ENCODE peak calls at places on chromosomes 3 and 15, in ten cellular contexts. P is A172; V is NCI-H1694 treated with DMSO at 0.1 percent for 48 hours; Y is pancreas; Q is NT2/D1; D is stimulated activated naive CD8-positive, alpha-beta T cell treated with anti-CD3 and anti-CD28 coated beads, Interleukin-15, amount 100 ng/mL, for 72 hours; L is activated T-cell treated with anti-CD3 and anti-CD28 coated beads for 1 hour; W is SK-N-SH; U is adipocyte; K is astrocyte of the spinal cord. J is an unnamed sample.

GRCh38 chr3:71010731-71011455 is 572.6 kb downstream of the FOXP1 start:
- DNase-seq in P (no peak), V (no peak), Y (no peak), Q (no peak), D (peak), L (peak), W (no peak), U (no peak), K (peak), J (no peak)

GRCh38 chr15:90807687-90808086 is 60.7 kb upstream of the FURIN start:
- DNase-seq in P (no peak), V (no peak), Y (no peak), Q (no peak), D (no peak), L (no peak), W (no peak), U (no peak), K (no peak), J (peak)

GRCh38 chr3:130242850-130243569 is 102.5 kb upstream of the COL6A5 start:
- DNase-seq in P (peak), V (no peak), Y (no peak), Q (no peak), D (no peak), L (no peak), W (no peak), U (peak), K (no peak), J (no peak)

GRCh38 chr3:157786618-157787017 is 283.4 kb upstream of the VEPH1 start:
- DNase-seq in P (peak), V (no peak), Y (no peak), Q (no peak), D (no peak), L (no peak), W (peak), U (peak), K (no peak), J (peak)

GRCh38 chr3:108518895-108519294 is 8.5 kb upstream of the MYH15 start:
- DNase-seq in P (no peak), V (no peak), Y (no peak), Q (no peak), D (no peak), L (no peak), W (no peak), U (no peak), K (peak), J (peak)

GRCh38 chr15:64314456-64314855 is 41.5 kb downstream of the CSNK1G1 start:
- DNase-seq in P (no peak), V (no peak), Y (no peak), Q (no peak), D (no peak), L (no peak), W (no peak), U (peak), K (no peak), J (no peak)

GRCh38 chr15:94522125-94522524 is 290.8 kb downstream of the MCTP2 start:
- DNase-seq in P (no peak), V (no peak), Y (no peak), Q (no peak), D (no peak), L (no peak), W (no peak), U (no peak), K (no peak), J (no peak)

GRCh38 chr3:146685050-146685814 is 80.1 kb upstream of the PLSCR5 start:
- DNase-seq in P (no peak), V (no peak), Y (no peak), Q (no peak), D (no peak), L (no peak), W (no peak), U (no peak), K (no peak), J (no peak)

GRCh38 chr3:61173685-61174084 is 77.6 kb downstream of the FHIT start:
- DNase-seq in P (peak), V (no peak), Y (no peak), Q (no peak), D (no peak), L (no peak), W (no peak), U (no peak), K (peak), J (no peak)

GRCh38 chr15:99744142-99744541 is 10.9 kb upstream of the LYSMD4 start:
- DNase-seq in P (no peak), V (no peak), Y (no peak), Q (no peak), D (no peak), L (no peak), W (no peak), U (no peak), K (no peak), J (no peak)

GRCh38 chr3:25603703-25604102 is 61.0 kb downstream of the TOP2B start:
- DNase-seq in P (no peak), V (no peak), Y (no peak), Q (no peak), D (no peak), L (no peak), W (no peak), U (peak), K (no peak), J (peak)

GRCh38 chr3:182597621-182598041 is 195.7 kb upstream of the ATP11B start:
- DNase-seq in P (peak), V (no peak), Y (no peak), Q (no peak), D (no peak), L (no peak), W (no peak), U (no peak), K (peak), J (no peak)

GRCh38 chr15:87973456-87974215 is 282.9 kb downstream of the NTRK3 start:
- DNase-seq in P (no peak), V (no peak), Y (no peak), Q (no peak), D (no peak), L (no peak), W (no peak), U (no peak), K (no peak), J (no peak)

GRCh38 chr3:5389057-5389456 is 201.6 kb downstream of the EDEM1 start:
- DNase-seq in P (peak), V (no peak), Y (no peak), Q (no peak), D (no peak), L (no peak), W (no peak), U (no peak), K (no peak), J (no peak)

GRCh38 chr3:36258381-36258780 is 121.9 kb upstream of the STAC start:
- DNase-seq in P (no peak), V (no peak), Y (no peak), Q (no peak), D (no peak), L (no peak), W (no peak), U (no peak), K (no peak), J (no peak)

GRCh38 chr3:5073374-5074085 is 48.6 kb upstream of the ARL8B start:
- DNase-seq in P (no peak), V (no peak), Y (no peak), Q (no peak), D (no peak), L (no peak), W (no peak), U (no peak), K (no peak), J (no peak)

GRCh38 chr3:111714305-111714704 is 119.2 kb upstream of the ZBED2 start:
- DNase-seq in P (peak), V (no peak), Y (no peak), Q (peak), D (no peak), L (no peak), W (no peak), U (peak), K (peak), J (peak)

GRCh38 chr3:32495085-32495484 is 7.6 kb downstream of the CMTM6 start:
- DNase-seq in P (no peak), V (no peak), Y (no peak), Q (no peak), D (no peak), L (no peak), W (no peak), U (no peak), K (no peak), J (no peak)

GRCh38 chr15:39564972-39565665 is 15.8 kb upstream of the THBS1 start:
- DNase-seq in P (no peak), V (no peak), Y (no peak), Q (no peak), D (no peak), L (no peak), W (no peak), U (no peak), K (no peak), J (no peak)

GRCh38 chr15:90872481-90873184 is 4.2 kb downstream of the FURIN start:
- DNase-seq in P (peak), V (no peak), Y (no peak), Q (no peak), D (peak), L (no peak), W (peak), U (peak), K (peak), J (peak)

GRCh38 chr15:59993950-59994401 is 10.1 kb upstream of the FOXB1 start:
- DNase-seq in P (no peak), V (no peak), Y (no peak), Q (no peak), D (peak), L (no peak), W (peak), U (no peak), K (no peak), J (no peak)

GRCh38 chr3:124780356-124780755 is 50.1 kb downstream of the UMPS start:
- DNase-seq in P (peak), V (no peak), Y (no peak), Q (no peak), D (no peak), L (no peak), W (peak), U (peak), K (peak), J (peak)

GRCh38 chr3:127209155-127209839 is 16.4 kb downstream of the PRR23E start:
- DNase-seq in P (no peak), V (no peak), Y (no peak), Q (no peak), D (no peak), L (no peak), W (peak), U (no peak), K (no peak), J (no peak)

GRCh38 chr3:48194446-48195071 is 6.3 kb upstream of the CDC25A start:
- DNase-seq in P (peak), V (peak), Y (peak), Q (peak), D (peak), L (no peak), W (peak), U (peak), K (peak), J (peak)

GRCh38 chr15:69468241-69469121 is 15.9 kb downstream of the RPLP1 start:
- DNase-seq in P (peak), V (no peak), Y (no peak), Q (no peak), D (peak), L (peak), W (peak), U (no peak), K (peak), J (peak)

GRCh38 chr3:104150724-104151123 is 1216.0 kb upstream of the ALCAM start:
- DNase-seq in P (no peak), V (no peak), Y (no peak), Q (no peak), D (no peak), L (no peak), W (no peak), U (no peak), K (no peak), J (no peak)

GRCh38 chr15:69755571-69756310 is 303.1 kb downstream of the RPLP1 start:
- DNase-seq in P (no peak), V (no peak), Y (no peak), Q (no peak), D (peak), L (peak), W (no peak), U (no peak), K (peak), J (peak)

GRCh38 chr15:91224750-91225380 is 124.8 kb downstream of the SV2B start:
- DNase-seq in P (peak), V (peak), Y (no peak), Q (peak), D (no peak), L (no peak), W (peak), U (peak), K (peak), J (peak)

GRCh38 chr15:91150492-91151160 is 50.6 kb downstream of the SV2B start:
- DNase-seq in P (no peak), V (peak), Y (no peak), Q (no peak), D (no peak), L (no peak), W (no peak), U (no peak), K (no peak), J (no peak)

GRCh38 chr3:25080461-25080860 is 347.6 kb upstream of the RARB start:
- DNase-seq in P (peak), V (no peak), Y (no peak), Q (no peak), D (no peak), L (no peak), W (no peak), U (no peak), K (no peak), J (no peak)

GRCh38 chr15:23855260-23855659 is 168.2 kb upstream of the NDN start:
- DNase-seq in P (no peak), V (no peak), Y (no peak), Q (no peak), D (no peak), L (no peak), W (no peak), U (no peak), K (no peak), J (no peak)

GRCh38 chr3:141266797-141267555 is 35.4 kb downstream of the PXYLP1 start:
- DNase-seq in P (no peak), V (no peak), Y (no peak), Q (no peak), D (peak), L (peak), W (no peak), U (no peak), K (no peak), J (no peak)